ENCODE peak calls at places on chromosomes 12 and 14, in seven cellular contexts. T, E, C, L, R, D and N are unnamed samples.

GRCh38 chr14:53741379-53742225 is 215.0 kb downstream of the BMP4 start:
- DNase-seq in T (no peak), E (no peak), C (no peak), L (peak), R (no peak), D (no peak), N (no peak)

GRCh38 chr12:65728348-65728912 is 95.9 kb upstream of the HMGA2 start:
- DNase-seq in T (no peak), E (no peak), C (no peak), L (no peak), R (no peak), D (peak), N (no peak)

GRCh38 chr12:47408171-47408871 is 297.5 kb downstream of the RPAP3 start:
- DNase-seq in T (peak), E (peak), C (peak), L (no peak), R (peak), D (no peak), N (peak)

GRCh38 chr12:124233846-124234620 is 60.9 kb upstream of the RFLNA start:
- DNase-seq in T (no peak), E (no peak), C (peak), L (peak), R (no peak), D (peak), N (no peak)

GRCh38 chr14:58977366-58977765 is 211.1 kb upstream of the DAAM1 start:
- DNase-seq in T (no peak), E (no peak), C (no peak), L (peak), R (no peak), D (peak), N (no peak)

GRCh38 chr12:47216150-47216677 is 136.5 kb upstream of the AMIGO2 start:
- DNase-seq in T (no peak), E (peak), C (no peak), L (no peak), R (no peak), D (no peak), N (no peak)

GRCh38 chr12:122730215-122731014 is at the start of gene HCAR1:
- DNase-seq in T (peak), E (no peak), C (peak), L (no peak), R (no peak), D (no peak), N (peak)

GRCh38 chr14:21723431-21724045 is 49.9 kb upstream of the OR4E1 start:
- DNase-seq in T (peak), E (peak), C (peak), L (no peak), R (peak), D (peak), N (peak)

GRCh38 chr14:100787659-100788058 is 38.3 kb upstream of the MEG3 start:
- DNase-seq in T (no peak), E (no peak), C (no peak), L (no peak), R (no peak), D (no peak), N (no peak)

GRCh38 chr12:42180990-42181611 is 36.4 kb upstream of the GXYLT1 start:
- DNase-seq in T (no peak), E (no peak), C (peak), L (no peak), R (no peak), D (peak), N (peak)

GRCh38 chr12:12938541-12938940 is 13.4 kb downstream of the GPRC5D start:
- DNase-seq in T (no peak), E (no peak), C (no peak), L (no peak), R (no peak), D (no peak), N (no peak)

GRCh38 chr12:120290541-120291312 is 976 bp downstream of the RNU4-2 start:
- DNase-seq in T (peak), E (peak), C (no peak), L (peak), R (peak), D (peak), N (peak)

GRCh38 chr12:124655317-124656213 is 88.2 kb upstream of the NCOR2 start:
- DNase-seq in T (peak), E (no peak), C (no peak), L (peak), R (peak), D (peak), N (peak)

GRCh38 chr12:105724651-105725050 is 394.2 kb downstream of the C12orf75 start:
- DNase-seq in T (no peak), E (no peak), C (no peak), L (peak), R (no peak), D (peak), N (no peak)

GRCh38 chr12:65660096-65660495 is 164.2 kb upstream of the HMGA2 start:
- DNase-seq in T (no peak), E (no peak), C (no peak), L (no peak), R (no peak), D (no peak), N (no peak)

GRCh38 chr12:481422-481821 is 21.7 kb downstream of the B4GALNT3 start:
- DNase-seq in T (no peak), E (no peak), C (no peak), L (peak), R (no peak), D (peak), N (peak)

GRCh38 chr14:105616802-105617192 is 90.4 kb downstream of the TMEM121 start:
- DNase-seq in T (no peak), E (no peak), C (no peak), L (no peak), R (no peak), D (no peak), N (no peak)

GRCh38 chr14:21965042-21965441 is 291.4 kb upstream of the OR4E1 start:
- DNase-seq in T (no peak), E (no peak), C (no peak), L (no peak), R (no peak), D (no peak), N (no peak)

GRCh38 chr14:35254736-35255135 is 37.4 kb upstream of the PSMA6 start:
- DNase-seq in T (no peak), E (no peak), C (peak), L (no peak), R (no peak), D (no peak), N (no peak)

GRCh38 chr12:1213205-1213604 is 222.2 kb downstream of the ERC1 start:
- DNase-seq in T (no peak), E (no peak), C (no peak), L (no peak), R (no peak), D (no peak), N (no peak)

GRCh38 chr12:42568952-42569916 is 20.3 kb downstream of the PRICKLE1 start:
- DNase-seq in T (peak), E (peak), C (peak), L (peak), R (peak), D (peak), N (peak)

GRCh38 chr12:98895086-98895651 is 250.1 kb downstream of the APAF1 start:
- DNase-seq in T (peak), E (no peak), C (no peak), L (no peak), R (no peak), D (no peak), N (peak)

GRCh38 chr12:55974308-55974724 is 438 bp downstream of the RAB5B start:
- DNase-seq in T (no peak), E (peak), C (peak), L (peak), R (peak), D (peak), N (peak)

GRCh38 chr14:92997343-92998061 is 74.6 kb downstream of the CHGA start:
- DNase-seq in T (no peak), E (no peak), C (no peak), L (no peak), R (no peak), D (peak), N (no peak)

GRCh38 chr12:3293446-3294161 is 197.4 kb upstream of the PRMT8 start:
- DNase-seq in T (no peak), E (no peak), C (peak), L (peak), R (peak), D (peak), N (no peak)

GRCh38 chr14:31788340-31788739 is 227.1 kb downstream of the NUBPL start:
- DNase-seq in T (no peak), E (no peak), C (no peak), L (no peak), R (peak), D (no peak), N (no peak)

GRCh38 chr12:3553681-3554546 is 62.9 kb downstream of the PRMT8 start:
- DNase-seq in T (peak), E (no peak), C (no peak), L (no peak), R (no peak), D (no peak), N (no peak)

DNA sequence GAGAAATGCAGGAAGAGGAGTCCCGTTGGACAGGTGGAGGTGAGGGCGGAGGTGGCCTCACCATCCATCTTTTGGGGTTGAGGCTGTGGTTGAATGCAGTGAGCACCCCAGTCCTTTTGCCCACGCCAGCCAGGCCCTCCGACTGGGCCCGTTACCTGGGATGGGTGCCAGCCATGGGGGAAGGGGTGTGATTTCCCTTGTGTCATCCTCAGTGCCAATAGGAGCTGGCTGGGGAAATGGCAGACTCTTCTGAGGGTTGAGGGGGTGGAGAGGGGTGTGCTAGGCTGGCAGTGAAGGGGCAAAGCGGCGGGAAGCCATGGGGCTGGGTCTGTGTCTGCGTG is 9.6 kb downstream of the KCNH3 start:
- DNase-seq in T (no peak), E (no peak), C (no peak), L (no peak), R (no peak), D (no peak), N (no peak)
- H3K4me2 ChIP-seq in T (peak), E (peak), C (peak), L (peak), R (no peak), D (peak), N (peak)

GRCh38 chr12:19034937-19035336 is 94.6 kb upstream of the PLEKHA5 start:
- DNase-seq in T (no peak), E (no peak), C (no peak), L (no peak), R (no peak), D (no peak), N (no peak)

GRCh38 chr12:19039515-19039914 is 90.0 kb upstream of the PLEKHA5 start:
- DNase-seq in T (no peak), E (no peak), C (no peak), L (no peak), R (no peak), D (no peak), N (no peak)

GRCh38 chr12:19035552-19035951 is 94.0 kb upstream of the PLEKHA5 start:
- DNase-seq in T (no peak), E (no peak), C (peak), L (peak), R (no peak), D (peak), N (no peak)

GRCh38 chr12:19038210-19038609 is 91.3 kb upstream of the PLEKHA5 start:
- DNase-seq in T (no peak), E (no peak), C (no peak), L (no peak), R (no peak), D (no peak), N (no peak)

DNA sequence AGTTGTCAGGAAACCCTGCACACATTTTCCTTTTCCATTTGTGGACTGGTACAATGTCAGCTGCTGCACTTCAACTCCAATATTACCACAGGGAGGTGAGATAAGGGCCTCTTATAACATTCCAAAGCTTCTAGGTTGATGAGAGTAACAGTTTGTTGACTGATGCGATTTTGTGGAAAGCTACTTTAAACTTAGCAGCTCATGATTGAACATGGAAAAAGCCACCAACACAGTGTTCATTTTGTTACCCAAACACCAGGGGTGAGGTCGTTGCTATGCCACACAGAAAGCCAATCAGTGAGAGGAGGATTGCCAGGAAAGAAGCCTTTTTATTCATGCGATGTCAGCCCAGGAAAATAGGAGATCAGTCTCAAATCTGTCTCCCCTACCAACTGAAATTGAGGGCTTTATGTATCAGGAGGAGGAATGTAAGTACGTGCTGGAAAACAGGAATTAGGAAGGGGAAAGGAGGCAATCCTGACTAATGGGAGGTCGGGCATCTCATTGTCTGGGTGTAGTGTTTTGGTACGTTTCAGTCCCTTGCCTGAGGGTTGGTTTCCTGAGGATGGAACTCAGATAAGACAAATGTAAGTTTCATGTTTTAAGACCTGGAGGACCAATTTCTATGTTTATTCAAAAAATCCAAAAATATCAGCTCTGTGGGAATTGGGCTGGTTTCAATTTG is 92.7 kb upstream of the PLEKHA5 start:
- DNase-seq in T (no peak), E (no peak), C (no peak), L (peak), R (no peak), D (peak), N (no peak)
- H3K27ac ChIP-seq in T (no peak), E (no peak), C (no peak), L (no peak), R (no peak), D (no peak), N (no peak)

GRCh38 chr14:68822964-68823363 is 30.1 kb upstream of the ZFP36L1 start:
- DNase-seq in T (no peak), E (no peak), C (no peak), L (no peak), R (no peak), D (no peak), N (peak)
- H3K4me2 ChIP-seq in T (no peak), E (no peak), C (no peak), L (no peak), R (no peak), D (no peak), N (no peak)

GRCh38 chr12:102964872-102965271 is 7.4 kb downstream of the ASCL1 start:
- DNase-seq in T (peak), E (no peak), C (no peak), L (no peak), R (peak), D (no peak), N (peak)

GRCh38 chr12:102962986-102963385 is 5.5 kb downstream of the ASCL1 start:
- DNase-seq in T (no peak), E (no peak), C (no peak), L (no peak), R (no peak), D (no peak), N (no peak)

GRCh38 chr12:102963796-102964195 is 6.3 kb downstream of the ASCL1 start:
- DNase-seq in T (no peak), E (no peak), C (no peak), L (no peak), R (no peak), D (no peak), N (no peak)

GRCh38 chr12:102965281-102966155 is 8.0 kb downstream of the ASCL1 start:
- DNase-seq in T (peak), E (no peak), C (no peak), L (no peak), R (no peak), D (no peak), N (no peak)

DNA sequence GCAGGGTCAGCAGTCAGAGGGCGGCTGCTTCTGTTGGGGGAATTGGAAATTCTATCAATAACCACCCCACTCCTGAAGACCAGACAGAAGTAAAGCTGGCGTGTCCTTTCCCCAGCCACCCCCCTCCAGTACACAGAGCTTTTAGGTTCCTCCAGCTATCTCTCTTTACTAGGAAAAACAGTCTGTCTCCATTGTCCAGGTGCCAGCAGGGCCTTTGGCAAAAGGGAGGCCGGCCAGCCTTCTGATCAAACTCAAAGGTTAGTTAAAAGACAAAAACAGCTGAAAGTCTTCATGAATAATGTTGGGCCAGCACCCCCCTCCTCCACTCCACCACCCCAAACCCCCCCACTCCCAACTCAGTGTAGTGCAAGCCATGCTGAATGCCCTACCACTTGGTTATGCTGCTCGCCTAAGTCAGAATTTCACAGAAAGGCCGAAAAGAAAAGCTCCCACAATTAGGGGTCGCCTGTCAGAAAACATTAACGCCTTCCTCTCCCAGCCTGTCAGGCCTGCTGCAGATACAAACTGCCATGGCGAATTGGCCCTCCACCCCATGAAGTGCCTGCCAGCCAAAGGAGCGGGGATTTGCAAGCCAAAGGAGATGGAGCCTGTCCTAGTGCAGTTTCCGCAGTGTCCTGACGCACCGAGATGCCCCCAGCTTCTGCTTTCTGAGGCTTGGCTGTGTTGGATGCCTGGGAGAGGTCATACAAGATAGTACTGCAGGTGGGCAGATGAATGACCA is 8.9 kb downstream of the ASCL1 start:
- DNase-seq in T (peak), E (no peak), C (no peak), L (no peak), R (no peak), D (no peak), N (no peak)
- H3K27ac ChIP-seq in T (no peak), E (no peak), C (no peak), L (no peak), R (no peak), D (no peak), N (no peak)

GRCh38 chr12:61956545-61956944 is 303.7 kb upstream of the USP15 start:
- DNase-seq in T (no peak), E (peak), C (no peak), L (no peak), R (no peak), D (no peak), N (no peak)
- H3K4me2 ChIP-seq in T (no peak), E (no peak), C (no peak), L (no peak), R (no peak), D (no peak), N (no peak)